ENCODE peak calls at places on chromosomes 12 and 14, in five cellular contexts. C, K, H, I and E are unnamed samples.

GRCh38 chr12:29148065-29148957 is 767 bp upstream of the FAR2 start:
- DNase-seq in C (no peak), K (no peak), H (peak; percentile 54), I (no peak), E (no peak)

GRCh38 chr12:93378373-93379310 is 917 bp downstream of the NUDT4 start:
- DNase-seq in C (peak; percentile 57), K (no peak), H (peak; percentile 88), I (peak; percentile 28), E (peak; percentile 55)

GRCh38 chr14:89890589-89890988 is 63.9 kb downstream of the EFCAB11 start:
- DNase-seq in C (no peak), K (no peak), H (no peak), I (no peak), E (no peak)

GRCh38 chr12:50690923-50691322 is 73.0 kb upstream of the ATF1 start:
- DNase-seq in C (no peak), K (peak; percentile 12), H (peak; percentile 23), I (no peak), E (no peak)

GRCh38 chr12:63151898-63152700 is 1.1 kb upstream of the AVPR1A start:
- DNase-seq in C (peak; percentile 29), K (peak; percentile 58), H (peak; percentile 86), I (no peak), E (peak; percentile 88)

GRCh38 chr12:78641837-78642423 is 222.6 kb upstream of the SYT1 start:
- DNase-seq in C (no peak), K (no peak), H (no peak), I (no peak), E (no peak)

GRCh38 chr14:32230181-32230580 is 27.1 kb upstream of the RNU6-8 start:
- DNase-seq in C (no peak), K (no peak), H (no peak), I (no peak), E (no peak)

GRCh38 chr12:33596814-33597213 is 157.2 kb upstream of the SYT10 start:
- DNase-seq in C (no peak), K (no peak), H (no peak), I (no peak), E (no peak)

GRCh38 chr12:48104531-48104930 is 1.3 kb downstream of the SENP1 start:
- DNase-seq in C (no peak), K (no peak), H (no peak), I (no peak), E (no peak)